ENCODE peak calls at places on chromosomes 6 and 20, in eight cellular contexts. One of them, this sample, is unnamed.

GRCh38 chr20:41392871-41393704 is 26.5 kb upstream of the EMILIN3 start:
- DNase-seq in heart left ventricle: peak; percentile 83
- DNase-seq in mammary epithelial cell: no peak
- DNase-seq in IMR-90: no peak
- DNase-seq in Peyer's patch: no peak
- DNase-seq in CD4-positive, alpha-beta memory T cell: no peak
- DNase-seq in SK-N-SH: peak; percentile 54
- DNase-seq in colonic mucosa: no peak
- DNase-seq in this sample: peak; percentile 86

GRCh38 chr6:133171989-133172604 is 69.1 kb upstream of the EYA4 start:
- DNase-seq in Peyer's patch: no peak
- DNase-seq in CD4-positive, alpha-beta memory T cell: no peak
- DNase-seq in heart left ventricle: no peak
- DNase-seq in mammary epithelial cell: no peak
- DNase-seq in colonic mucosa: no peak
- DNase-seq in SK-N-SH: no peak
- DNase-seq in IMR-90: no peak
- DNase-seq in this sample: no peak

GRCh38 chr6:48449002-48449401 is 338.0 kb upstream of the PTCHD4 start:
- DNase-seq in Peyer's patch: no peak
- DNase-seq in heart left ventricle: no peak
- DNase-seq in mammary epithelial cell: peak; percentile 14
- DNase-seq in colonic mucosa: no peak
- DNase-seq in CD4-positive, alpha-beta memory T cell: no peak
- DNase-seq in IMR-90: peak; percentile 19
- DNase-seq in SK-N-SH: no peak
- DNase-seq in this sample: no peak

GRCh38 chr6:107618672-107619071 is 128.8 kb downstream of the SOBP start:
- DNase-seq in CD4-positive, alpha-beta memory T cell: peak; percentile 49
- DNase-seq in heart left ventricle: no peak
- DNase-seq in mammary epithelial cell: no peak
- DNase-seq in colonic mucosa: no peak
- DNase-seq in SK-N-SH: no peak
- DNase-seq in IMR-90: no peak
- DNase-seq in Peyer's patch: peak; percentile 82
- DNase-seq in this sample: no peak

GRCh38 chr20:46406986-46407670 is 713 bp upstream of the ELMO2 start:
- DNase-seq in heart left ventricle: peak; percentile 83
- DNase-seq in colonic mucosa: peak; percentile 80
- DNase-seq in Peyer's patch: peak; percentile 92
- DNase-seq in SK-N-SH: peak; percentile 23
- DNase-seq in mammary epithelial cell: peak; percentile 59
- DNase-seq in IMR-90: peak; percentile 15
- DNase-seq in CD4-positive, alpha-beta memory T cell: peak; percentile 83
- DNase-seq in this sample: peak; percentile 48

GRCh38 chr6:135372758-135373157 is 124.8 kb downstream of the AHI1 start:
- DNase-seq in IMR-90: peak; percentile 63
- DNase-seq in mammary epithelial cell: no peak
- DNase-seq in colonic mucosa: no peak
- DNase-seq in Peyer's patch: no peak
- DNase-seq in SK-N-SH: no peak
- DNase-seq in CD4-positive, alpha-beta memory T cell: no peak
- DNase-seq in heart left ventricle: no peak
- DNase-seq in this sample: no peak

GRCh38 chr6:30885999-30886896 is 1.9 kb downstream of the DDR1 start:
- DNase-seq in SK-N-SH: peak; percentile 65
- DNase-seq in colonic mucosa: peak; percentile 74
- DNase-seq in Peyer's patch: peak; percentile 86
- DNase-seq in heart left ventricle: no peak
- DNase-seq in mammary epithelial cell: peak; percentile 98
- DNase-seq in IMR-90: peak; percentile 79
- DNase-seq in CD4-positive, alpha-beta memory T cell: no peak
- DNase-seq in this sample: peak; percentile 46

GRCh38 chr20:58623579-58624473 is 27.3 kb upstream of the STX16 start:
- DNase-seq in Peyer's patch: no peak
- DNase-seq in IMR-90: peak; percentile 97
- DNase-seq in colonic mucosa: no peak
- DNase-seq in SK-N-SH: peak; percentile 60
- DNase-seq in mammary epithelial cell: peak; percentile 92
- DNase-seq in CD4-positive, alpha-beta memory T cell: no peak
- DNase-seq in heart left ventricle: peak; percentile 79
- DNase-seq in this sample: peak; percentile 59

GRCh38 chr6:33316603-33317417 is 734 bp downstream of the ZBTB22 start:
- DNase-seq in CD4-positive, alpha-beta memory T cell: no peak
- DNase-seq in heart left ventricle: peak; percentile 69
- DNase-seq in Peyer's patch: no peak
- DNase-seq in IMR-90: no peak
- DNase-seq in SK-N-SH: peak; percentile 40
- DNase-seq in colonic mucosa: no peak
- DNase-seq in mammary epithelial cell: no peak
- DNase-seq in this sample: no peak

GRCh38 chr6:149903938-149904611 is 6.2 kb upstream of the RAET1E start:
- DNase-seq in heart left ventricle: no peak
- DNase-seq in IMR-90: no peak
- DNase-seq in CD4-positive, alpha-beta memory T cell: no peak
- DNase-seq in SK-N-SH: no peak
- DNase-seq in mammary epithelial cell: no peak
- DNase-seq in colonic mucosa: peak; percentile 14
- DNase-seq in Peyer's patch: no peak
- DNase-seq in this sample: no peak

GRCh38 chr6:147058786-147059434 is 145.3 kb upstream of the STXBP5 start:
- DNase-seq in colonic mucosa: no peak
- DNase-seq in Peyer's patch: no peak
- DNase-seq in mammary epithelial cell: peak; percentile 24
- DNase-seq in IMR-90: peak; percentile 6
- DNase-seq in CD4-positive, alpha-beta memory T cell: no peak
- DNase-seq in heart left ventricle: no peak
- DNase-seq in SK-N-SH: peak; percentile 4
- DNase-seq in this sample: no peak

GRCh38 chr20:12237772-12238171 is 320.1 kb downstream of the BTBD3 start:
- DNase-seq in SK-N-SH: no peak
- DNase-seq in IMR-90: no peak
- DNase-seq in CD4-positive, alpha-beta memory T cell: no peak
- DNase-seq in heart left ventricle: no peak
- DNase-seq in colonic mucosa: peak; percentile 18
- DNase-seq in mammary epithelial cell: peak; percentile 1
- DNase-seq in Peyer's patch: no peak
- DNase-seq in this sample: peak; percentile 7

GRCh38 chr20:44115181-44115580 is 71.8 kb downstream of the JPH2 start:
- DNase-seq in heart left ventricle: no peak
- DNase-seq in mammary epithelial cell: no peak
- DNase-seq in CD4-positive, alpha-beta memory T cell: no peak
- DNase-seq in colonic mucosa: no peak
- DNase-seq in SK-N-SH: no peak
- DNase-seq in IMR-90: no peak
- DNase-seq in Peyer's patch: no peak
- DNase-seq in this sample: no peak

GRCh38 chr6:74573613-74574012 is 632.2 kb downstream of the COL12A1 start:
- DNase-seq in CD4-positive, alpha-beta memory T cell: no peak
- DNase-seq in Peyer's patch: no peak
- DNase-seq in mammary epithelial cell: no peak
- DNase-seq in colonic mucosa: no peak
- DNase-seq in SK-N-SH: no peak
- DNase-seq in IMR-90: no peak
- DNase-seq in heart left ventricle: no peak
- DNase-seq in this sample: no peak

DNA sequence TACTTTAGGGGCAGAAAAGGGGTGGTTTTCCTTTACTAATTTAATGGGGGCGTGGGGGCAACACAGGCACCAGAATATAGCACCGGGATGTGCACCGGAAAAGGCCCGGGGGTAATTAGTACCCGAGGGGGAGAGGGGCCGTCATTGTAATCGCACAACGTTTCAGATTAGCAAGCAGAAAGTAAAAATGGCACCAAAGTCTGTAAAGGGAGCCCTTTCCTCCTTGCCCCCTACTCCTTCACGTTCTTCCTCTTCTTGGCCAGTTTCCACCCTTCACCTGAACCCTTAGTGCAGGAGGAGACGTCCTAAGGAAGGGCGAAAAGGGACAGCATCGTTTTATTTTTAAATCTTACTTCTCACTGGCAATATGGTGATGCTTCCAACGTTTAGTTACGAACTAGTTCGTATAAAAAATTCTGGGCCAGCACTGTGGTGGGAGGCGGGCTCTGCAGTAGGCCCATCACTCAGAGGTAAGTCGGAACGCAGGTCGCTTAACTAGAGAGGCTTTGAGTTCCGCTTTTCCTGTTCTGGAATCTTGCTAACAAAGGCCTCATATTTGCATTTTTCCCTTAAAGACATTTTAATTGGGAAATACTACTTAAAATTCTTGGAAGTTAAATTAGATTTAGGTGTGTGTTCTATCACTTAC is 784 bp upstream of the CEP85L start:
- DNase-seq in SK-N-SH: no peak
- DNase-seq in colonic mucosa: no peak
- DNase-seq in mammary epithelial cell: no peak
- DNase-seq in heart left ventricle: no peak
- DNase-seq in CD4-positive, alpha-beta memory T cell: no peak
- DNase-seq in Peyer's patch: no peak
- DNase-seq in IMR-90: no peak
- DNase-seq in this sample: no peak
- H3K4me3 ChIP-seq in SK-N-SH: peak overlapping the region; percentile 89
- H3K4me3 ChIP-seq in colonic mucosa: peak overlapping the region; percentile 87
- H3K4me3 ChIP-seq in mammary epithelial cell: peak overlapping the region; percentile 67
- H3K4me3 ChIP-seq in heart left ventricle: peak overlapping the region; percentile 94
- H3K4me3 ChIP-seq in CD4-positive, alpha-beta memory T cell: peak overlapping the region; percentile 37
- H3K4me3 ChIP-seq in Peyer's patch: peak overlapping the region; percentile 73
- H3K4me3 ChIP-seq in IMR-90: peak overlapping the region; percentile 98
- H3K4me3 ChIP-seq in this sample: peak overlapping the region; percentile 92

GRCh38 chr6:85462673-85463072 is 12.8 kb downstream of the NT5E start:
- DNase-seq in mammary epithelial cell: no peak
- DNase-seq in SK-N-SH: no peak
- DNase-seq in heart left ventricle: no peak
- DNase-seq in IMR-90: no peak
- DNase-seq in CD4-positive, alpha-beta memory T cell: no peak
- DNase-seq in Peyer's patch: no peak
- DNase-seq in colonic mucosa: no peak
- DNase-seq in this sample: no peak

GRCh38 chr6:85465762-85466161 is 15.9 kb downstream of the NT5E start:
- DNase-seq in CD4-positive, alpha-beta memory T cell: no peak
- DNase-seq in Peyer's patch: no peak
- DNase-seq in IMR-90: no peak
- DNase-seq in heart left ventricle: no peak
- DNase-seq in SK-N-SH: no peak
- DNase-seq in colonic mucosa: no peak
- DNase-seq in mammary epithelial cell: no peak
- DNase-seq in this sample: no peak

GRCh38 chr6:85464722-85465150 is 14.9 kb downstream of the NT5E start:
- DNase-seq in Peyer's patch: no peak
- DNase-seq in heart left ventricle: no peak
- DNase-seq in IMR-90: peak; percentile 98
- DNase-seq in SK-N-SH: no peak
- DNase-seq in mammary epithelial cell: peak; percentile 89
- DNase-seq in colonic mucosa: no peak
- DNase-seq in CD4-positive, alpha-beta memory T cell: no peak
- DNase-seq in this sample: no peak

GRCh38 chr6:85463621-85464259 is 13.9 kb downstream of the NT5E start:
- DNase-seq in colonic mucosa: no peak
- DNase-seq in CD4-positive, alpha-beta memory T cell: no peak
- DNase-seq in mammary epithelial cell: no peak
- DNase-seq in SK-N-SH: no peak
- DNase-seq in heart left ventricle: no peak
- DNase-seq in Peyer's patch: no peak
- DNase-seq in IMR-90: no peak
- DNase-seq in this sample: no peak

DNA sequence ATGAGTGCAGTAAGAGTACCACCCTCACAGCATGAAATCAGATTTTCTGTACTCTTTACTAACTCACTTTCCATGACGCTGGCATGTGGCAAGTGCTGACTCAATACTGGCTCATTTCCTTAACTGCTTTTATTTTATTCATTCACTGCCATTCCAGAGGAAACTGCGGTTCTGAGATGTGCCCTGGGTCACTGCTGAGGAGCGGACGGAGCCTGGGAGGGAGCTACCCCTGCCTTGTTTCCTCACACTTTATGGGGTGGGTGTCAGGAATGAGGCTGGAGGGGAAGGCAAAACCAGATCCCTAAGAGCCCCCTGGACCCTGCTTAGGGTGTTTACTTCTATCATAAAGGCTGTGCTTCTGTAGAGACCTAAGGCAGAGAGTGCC is 14.4 kb downstream of the NT5E start:
- DNase-seq in mammary epithelial cell: peak; percentile 92
- DNase-seq in heart left ventricle: no peak
- DNase-seq in Peyer's patch: no peak
- DNase-seq in CD4-positive, alpha-beta memory T cell: no peak
- DNase-seq in SK-N-SH: no peak
- DNase-seq in colonic mucosa: no peak
- DNase-seq in IMR-90: peak; percentile 98
- DNase-seq in this sample: no peak
- H3K4me1 ChIP-seq in mammary epithelial cell: peaks cover 85% of the 10 kb centered on the region
- H3K4me1 ChIP-seq in heart left ventricle: peaks cover 45% of the 10 kb centered on the region
- H3K4me1 ChIP-seq in Peyer's patch: peaks cover 21% of the 10 kb centered on the region
- H3K4me1 ChIP-seq in CD4-positive, alpha-beta memory T cell: peaks cover 28% of the 10 kb centered on the region
- H3K4me1 ChIP-seq in SK-N-SH: peaks cover 85% of the 10 kb centered on the region
- H3K4me1 ChIP-seq in colonic mucosa: no peaks in the 10 kb centered on the region
- H3K4me1 ChIP-seq in IMR-90: peaks cover 38% of the 10 kb centered on the region
- H3K4me1 ChIP-seq in this sample: peaks cover 37% of the 10 kb centered on the region

GRCh38 chr20:53950031-53950430 is 120.4 kb downstream of the BCAS1 start:
- DNase-seq in CD4-positive, alpha-beta memory T cell: no peak
- DNase-seq in heart left ventricle: no peak
- DNase-seq in IMR-90: peak; percentile 18
- DNase-seq in SK-N-SH: no peak
- DNase-seq in mammary epithelial cell: no peak
- DNase-seq in colonic mucosa: no peak
- DNase-seq in Peyer's patch: no peak
- DNase-seq in this sample: no peak
- H3K4me3 ChIP-seq in CD4-positive, alpha-beta memory T cell: no peak overlapping the region
- H3K4me3 ChIP-seq in heart left ventricle: no peak overlapping the region
- H3K4me3 ChIP-seq in IMR-90: no peak overlapping the region
- H3K4me3 ChIP-seq in SK-N-SH: no peak overlapping the region
- H3K4me3 ChIP-seq in mammary epithelial cell: no peak overlapping the region
- H3K4me3 ChIP-seq in colonic mucosa: no peak overlapping the region
- H3K4me3 ChIP-seq in Peyer's patch: no peak overlapping the region
- H3K4me3 ChIP-seq in this sample: no peak overlapping the region

GRCh38 chr6:16851044-16851540 is 89.8 kb upstream of the ATXN1 start:
- DNase-seq in Peyer's patch: no peak
- DNase-seq in heart left ventricle: no peak
- DNase-seq in mammary epithelial cell: no peak
- DNase-seq in IMR-90: no peak
- DNase-seq in CD4-positive, alpha-beta memory T cell: no peak
- DNase-seq in colonic mucosa: no peak
- DNase-seq in SK-N-SH: no peak
- DNase-seq in this sample: no peak

GRCh38 chr6:16854986-16855385 is 93.7 kb upstream of the ATXN1 start:
- DNase-seq in IMR-90: peak; percentile 10
- DNase-seq in mammary epithelial cell: no peak
- DNase-seq in Peyer's patch: no peak
- DNase-seq in SK-N-SH: no peak
- DNase-seq in heart left ventricle: no peak
- DNase-seq in CD4-positive, alpha-beta memory T cell: no peak
- DNase-seq in colonic mucosa: no peak
- DNase-seq in this sample: no peak

GRCh38 chr6:16849280-16850210 is 88.3 kb upstream of the ATXN1 start:
- DNase-seq in colonic mucosa: peak; percentile 18
- DNase-seq in Peyer's patch: no peak
- DNase-seq in IMR-90: peak; percentile 79
- DNase-seq in SK-N-SH: no peak
- DNase-seq in CD4-positive, alpha-beta memory T cell: peak; percentile 30
- DNase-seq in mammary epithelial cell: no peak
- DNase-seq in heart left ventricle: no peak
- DNase-seq in this sample: no peak

GRCh38 chr6:16850332-16851022 is 89.2 kb upstream of the ATXN1 start:
- DNase-seq in colonic mucosa: no peak
- DNase-seq in SK-N-SH: no peak
- DNase-seq in CD4-positive, alpha-beta memory T cell: no peak
- DNase-seq in Peyer's patch: no peak
- DNase-seq in heart left ventricle: no peak
- DNase-seq in mammary epithelial cell: no peak
- DNase-seq in IMR-90: no peak
- DNase-seq in this sample: no peak

GRCh38 chr6:16851758-16852157 is 90.5 kb upstream of the ATXN1 start:
- DNase-seq in heart left ventricle: no peak
- DNase-seq in CD4-positive, alpha-beta memory T cell: no peak
- DNase-seq in SK-N-SH: no peak
- DNase-seq in Peyer's patch: no peak
- DNase-seq in IMR-90: peak; percentile 25
- DNase-seq in mammary epithelial cell: no peak
- DNase-seq in colonic mucosa: no peak
- DNase-seq in this sample: no peak
- H3K4me1 ChIP-seq in heart left ventricle: no peaks in the 10 kb centered on the region
- H3K4me1 ChIP-seq in CD4-positive, alpha-beta memory T cell: peaks cover 15% of the 10 kb centered on the region
- H3K4me1 ChIP-seq in SK-N-SH: peaks cover 33% of the 10 kb centered on the region
- H3K4me1 ChIP-seq in Peyer's patch: no peaks in the 10 kb centered on the region
- H3K4me1 ChIP-seq in IMR-90: peaks cover 6% of the 10 kb centered on the region
- H3K4me1 ChIP-seq in mammary epithelial cell: no peaks in the 10 kb centered on the region
- H3K4me1 ChIP-seq in colonic mucosa: no peaks in the 10 kb centered on the region
- H3K4me1 ChIP-seq in this sample: peaks cover 5% of the 10 kb centered on the region